ENCODE peak calls at places on chromosomes 3 and 15, in nine cellular contexts. G is A549, V is suprapubic skin, O is sigmoid colon, C is K562, M is HepG2, J is upper lobe of left lung, F is ovary, B is transverse colon. Y is an unnamed sample.

GRCh38 chr15:37873336-37873735 is 61.1 kb upstream of the TMCO5A start:
- DNase-seq in G (no peak), V (no peak), O (no peak), C (no peak), M (no peak), J (no peak), F (no peak), B (no peak), Y (no peak)

GRCh38 chr3:157051625-157052024 is 108.3 kb downstream of the CCNL1 start:
- DNase-seq in G (no peak), V (no peak), O (no peak), C (no peak), M (no peak), J (no peak), F (no peak), B (no peak), Y (no peak)

GRCh38 chr3:39407773-39408492 is 1.4 kb downstream of the RPSA start:
- DNase-seq in G (no peak), V (no peak), O (no peak), C (no peak), M (no peak), J (no peak), F (no peak), B (no peak), Y (no peak)

GRCh38 chr3:11641316-11641682 is 2.4 kb downstream of the VGLL4 start:
- DNase-seq in G (no peak), V (no peak), O (no peak), C (no peak), M (no peak), J (no peak), F (no peak), B (no peak), Y (no peak)

GRCh38 chr15:92636401-92636949 is 19.1 kb downstream of the FAM174B start:
- DNase-seq in G (no peak), V (peak), O (no peak), C (no peak), M (no peak), J (no peak), F (no peak), B (no peak), Y (peak)

GRCh38 chr15:19973718-19974117 is 567.9 kb downstream of the GOLGA6L6 start:
- DNase-seq in G (no peak), V (no peak), O (no peak), C (peak), M (no peak), J (no peak), F (no peak), B (no peak), Y (no peak)

GRCh38 chr3:56323986-56324420 is 144.3 kb downstream of the ERC2 start:
- DNase-seq in G (no peak), V (no peak), O (no peak), C (no peak), M (no peak), J (no peak), F (no peak), B (no peak), Y (no peak)

GRCh38 chr3:187593347-187593850 is 76.8 kb downstream of the SST start:
- DNase-seq in G (no peak), V (no peak), O (no peak), C (no peak), M (no peak), J (no peak), F (no peak), B (no peak), Y (no peak)

GRCh38 chr3:168973897-168974296 is 689.6 kb downstream of the MECOM start:
- DNase-seq in G (no peak), V (no peak), O (no peak), C (no peak), M (no peak), J (no peak), F (no peak), B (no peak), Y (no peak)

GRCh38 chr3:177013681-177014280 is 183.5 kb downstream of the TBL1XR1 start:
- DNase-seq in G (no peak), V (no peak), O (no peak), C (no peak), M (no peak), J (no peak), F (no peak), B (no peak), Y (no peak)

GRCh38 chr3:64158334-64158733 is 66.9 kb downstream of the PRICKLE2 start:
- DNase-seq in G (no peak), V (no peak), O (no peak), C (no peak), M (no peak), J (no peak), F (no peak), B (peak), Y (peak)

GRCh38 chr3:102400142-102400541 is 34.7 kb upstream of the ZPLD1 start:
- DNase-seq in G (peak), V (no peak), O (no peak), C (no peak), M (no peak), J (no peak), F (no peak), B (no peak), Y (no peak)

GRCh38 chr3:142929890-142930289 is 33.6 kb downstream of the PAQR9 start:
- DNase-seq in G (no peak), V (no peak), O (no peak), C (peak), M (no peak), J (no peak), F (no peak), B (no peak), Y (no peak)

GRCh38 chr3:16102905-16103364 is 71.5 kb upstream of the GALNT15 start:
- DNase-seq in G (peak), V (no peak), O (no peak), C (no peak), M (peak), J (no peak), F (no peak), B (no peak), Y (no peak)

GRCh38 chr3:177538743-177539730 is 341.8 kb upstream of the TBL1XR1 start:
- DNase-seq in G (no peak), V (no peak), O (no peak), C (no peak), M (peak), J (no peak), F (no peak), B (no peak), Y (no peak)

GRCh38 chr3:63349583-63350177 is 71.6 kb downstream of the SYNPR start:
- DNase-seq in G (peak), V (no peak), O (no peak), C (peak), M (peak), J (peak), F (no peak), B (peak), Y (peak)

GRCh38 chr15:101267320-101268104 is 9.8 kb downstream of the SELENOS start:
- DNase-seq in G (no peak), V (no peak), O (no peak), C (peak), M (no peak), J (no peak), F (no peak), B (no peak), Y (no peak)

GRCh38 chr15:77738441-77739437 is 106.0 kb upstream of the LINGO1 start:
- DNase-seq in G (no peak), V (no peak), O (no peak), C (no peak), M (no peak), J (no peak), F (no peak), B (no peak), Y (no peak)

GRCh38 chr15:59994855-59995557 is 9.1 kb upstream of the FOXB1 start:
- DNase-seq in G (no peak), V (no peak), O (no peak), C (no peak), M (no peak), J (no peak), F (no peak), B (no peak), Y (no peak)

GRCh38 chr3:152910211-152910610 is 75.3 kb downstream of the P2RY1 start:
- DNase-seq in G (peak), V (no peak), O (no peak), C (no peak), M (peak), J (no peak), F (no peak), B (no peak), Y (no peak)

GRCh38 chr3:131356006-131356405 is 25.6 kb upstream of the NUDT16 start:
- DNase-seq in G (no peak), V (no peak), O (no peak), C (no peak), M (no peak), J (no peak), F (no peak), B (no peak), Y (no peak)

GRCh38 chr3:141860766-141861513 is 15.5 kb upstream of the ATP1B3 start:
- DNase-seq in G (no peak), V (no peak), O (no peak), C (no peak), M (no peak), J (no peak), F (no peak), B (no peak), Y (no peak)

GRCh38 chr3:52402706-52403270 is 42.1 kb downstream of the SEMA3G start:
- DNase-seq in G (no peak), V (no peak), O (peak), C (no peak), M (no peak), J (no peak), F (peak), B (no peak), Y (no peak)

GRCh38 chr3:170154569-170155143 is 26.9 kb downstream of the PHC3 start:
- DNase-seq in G (no peak), V (no peak), O (no peak), C (no peak), M (no peak), J (no peak), F (no peak), B (no peak), Y (no peak)

GRCh38 chr3:43089081-43089480 is 16.8 kb downstream of the POMGNT2 start:
- DNase-seq in G (no peak), V (no peak), O (no peak), C (no peak), M (no peak), J (no peak), F (no peak), B (no peak), Y (no peak)

GRCh38 chr3:192514081-192514753 is 213.1 kb downstream of the FGF12 start:
- DNase-seq in G (peak), V (no peak), O (no peak), C (peak), M (no peak), J (no peak), F (no peak), B (no peak), Y (no peak)

GRCh38 chr15:62958944-62959343 is 83.6 kb upstream of the TPM1 start:
- DNase-seq in G (no peak), V (no peak), O (no peak), C (no peak), M (no peak), J (no peak), F (no peak), B (no peak), Y (no peak)

GRCh38 chr3:108124337-108125150 is 33.7 kb upstream of the CD47 start:
- DNase-seq in G (no peak), V (no peak), O (no peak), C (peak), M (no peak), J (no peak), F (no peak), B (peak), Y (no peak)

GRCh38 chr15:39565851-39566250 is 15.0 kb upstream of the THBS1 start:
- DNase-seq in G (no peak), V (no peak), O (no peak), C (no peak), M (no peak), J (no peak), F (no peak), B (no peak), Y (no peak)

GRCh38 chr3:177162742-177163141 is 34.5 kb downstream of the TBL1XR1 start:
- DNase-seq in G (no peak), V (no peak), O (no peak), C (no peak), M (no peak), J (no peak), F (no peak), B (no peak), Y (no peak)

DNA sequence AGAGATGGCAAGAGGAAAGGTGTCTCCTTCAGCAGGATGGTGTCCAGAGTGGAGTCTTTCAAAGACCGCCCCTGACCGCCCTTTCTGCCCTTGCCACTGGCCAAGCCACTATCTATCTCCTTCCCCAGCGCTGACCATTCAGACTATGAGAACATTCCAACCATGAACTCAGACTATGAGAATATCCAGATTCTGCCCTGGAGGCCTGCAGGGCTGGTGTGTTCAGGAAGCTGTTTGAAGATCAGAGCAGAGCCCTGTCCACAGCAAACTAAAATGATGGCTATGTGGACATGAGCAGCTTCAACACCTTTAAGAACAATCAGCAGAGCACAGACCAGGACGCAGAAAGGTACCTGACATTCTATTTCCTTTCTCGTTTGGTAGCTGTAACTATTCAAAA is 57.3 kb upstream of the WNT7A start:
- DNase-seq in G (no peak), V (no peak), O (no peak), C (no peak), M (no peak), J (no peak), F (no peak), B (no peak), Y (no peak)
- TF ChIP-seq EP300 in G (no peak), V (no peak), O (no peak), C (no peak), M (no peak), J (no peak), F (no peak), B (no peak), Y (no peak)

GRCh38 chr3:167895684-167896083 is 160.2 kb downstream of the SERPINI1 start:
- DNase-seq in G (no peak), V (no peak), O (no peak), C (no peak), M (no peak), J (no peak), F (no peak), B (no peak), Y (no peak)
- H3K27ac ChIP-seq in G (no peak), V (no peak), O (no peak), C (no peak), M (no peak), J (no peak), F (no peak), B (no peak), Y (no peak)

GRCh38 chr3:71065764-71066013 is 517.8 kb downstream of the FOXP1 start:
- DNase-seq in G (no peak), V (no peak), O (no peak), C (no peak), M (no peak), J (no peak), F (no peak), B (no peak), Y (no peak)

GRCh38 chr3:71069797-71070196 is 513.7 kb downstream of the FOXP1 start:
- DNase-seq in G (peak), V (no peak), O (peak), C (peak), M (peak), J (peak), F (peak), B (peak), Y (peak)

GRCh38 chr3:71066356-71066755 is 517.2 kb downstream of the FOXP1 start:
- DNase-seq in G (no peak), V (no peak), O (no peak), C (no peak), M (no peak), J (peak), F (no peak), B (peak), Y (peak)

GRCh38 chr3:71066849-71067261 is 516.7 kb downstream of the FOXP1 start:
- DNase-seq in G (no peak), V (no peak), O (no peak), C (no peak), M (no peak), J (no peak), F (no peak), B (no peak), Y (no peak)

DNA sequence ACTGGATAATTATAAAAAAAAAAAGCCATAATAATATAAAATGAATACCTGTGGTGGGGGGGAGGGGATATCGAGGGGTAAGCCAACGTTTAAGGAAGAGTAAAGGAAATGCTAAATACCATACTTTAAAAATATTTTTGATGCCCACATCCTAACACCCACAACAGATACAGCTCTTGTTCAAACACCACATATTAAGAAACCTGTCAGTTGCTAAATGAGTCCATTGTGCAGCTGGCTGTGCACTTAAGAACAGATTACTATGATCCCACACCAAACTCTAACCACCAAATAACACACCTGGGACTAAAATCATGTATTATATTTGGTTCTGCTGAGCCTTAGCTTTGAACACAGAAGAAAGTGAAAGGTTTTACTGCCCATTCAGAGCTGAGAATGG is 515.6 kb downstream of the FOXP1 start:
- DNase-seq in G (no peak), V (no peak), O (no peak), C (no peak), M (peak), J (no peak), F (no peak), B (no peak), Y (no peak)
- H3K4me3 ChIP-seq in G (no peak), V (no peak), O (no peak), C (no peak), M (no peak), J (no peak), F (no peak), B (no peak), Y (no peak)

DNA sequence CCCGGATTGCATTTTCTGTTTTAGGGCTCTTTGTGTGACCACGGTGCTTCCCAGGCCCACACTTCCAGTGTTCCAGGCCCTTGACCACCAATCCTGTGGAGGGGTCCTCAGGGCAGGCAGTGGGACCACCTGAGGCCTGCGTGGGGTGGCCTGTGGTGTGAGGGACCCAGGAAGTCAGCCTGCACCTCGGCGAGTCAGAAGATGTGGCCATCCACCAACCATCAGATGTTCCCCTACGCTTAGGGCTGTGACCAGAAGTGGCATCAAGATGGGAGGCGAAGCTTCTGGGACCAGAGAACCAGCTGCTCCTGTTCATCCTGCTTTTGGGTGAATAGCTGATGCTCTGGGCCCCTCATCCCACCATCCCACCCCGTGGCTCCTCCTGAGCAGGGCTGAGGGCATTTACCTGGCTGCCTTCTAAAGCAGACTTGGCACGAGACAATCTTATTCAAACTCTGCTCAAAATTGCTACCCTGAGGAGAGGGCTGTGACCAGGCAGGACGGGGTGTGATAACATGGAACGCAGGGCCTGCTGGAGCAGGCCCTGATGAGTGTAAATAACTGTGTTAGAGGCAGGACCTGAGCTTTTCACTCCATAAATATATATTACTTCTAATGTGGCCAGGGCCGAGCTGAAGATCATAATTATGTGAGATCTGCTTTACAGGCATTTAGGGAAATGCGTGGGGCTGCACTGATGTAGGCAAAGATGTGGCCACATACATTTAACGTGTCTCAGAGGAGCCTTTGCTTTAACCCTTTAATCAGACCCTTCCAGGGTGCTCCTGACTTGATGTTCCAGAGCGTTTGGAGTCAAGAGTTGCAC is 28.8 kb downstream of the SMAD3 start:
- DNase-seq in G (no peak), V (no peak), O (no peak), C (no peak), M (no peak), J (no peak), F (no peak), B (no peak), Y (no peak)
- TF ChIP-seq EP300 in G (no peak), V (no peak), O (no peak), C (no peak), M (no peak), J (no peak), F (no peak), B (no peak), Y (no peak)

DNA sequence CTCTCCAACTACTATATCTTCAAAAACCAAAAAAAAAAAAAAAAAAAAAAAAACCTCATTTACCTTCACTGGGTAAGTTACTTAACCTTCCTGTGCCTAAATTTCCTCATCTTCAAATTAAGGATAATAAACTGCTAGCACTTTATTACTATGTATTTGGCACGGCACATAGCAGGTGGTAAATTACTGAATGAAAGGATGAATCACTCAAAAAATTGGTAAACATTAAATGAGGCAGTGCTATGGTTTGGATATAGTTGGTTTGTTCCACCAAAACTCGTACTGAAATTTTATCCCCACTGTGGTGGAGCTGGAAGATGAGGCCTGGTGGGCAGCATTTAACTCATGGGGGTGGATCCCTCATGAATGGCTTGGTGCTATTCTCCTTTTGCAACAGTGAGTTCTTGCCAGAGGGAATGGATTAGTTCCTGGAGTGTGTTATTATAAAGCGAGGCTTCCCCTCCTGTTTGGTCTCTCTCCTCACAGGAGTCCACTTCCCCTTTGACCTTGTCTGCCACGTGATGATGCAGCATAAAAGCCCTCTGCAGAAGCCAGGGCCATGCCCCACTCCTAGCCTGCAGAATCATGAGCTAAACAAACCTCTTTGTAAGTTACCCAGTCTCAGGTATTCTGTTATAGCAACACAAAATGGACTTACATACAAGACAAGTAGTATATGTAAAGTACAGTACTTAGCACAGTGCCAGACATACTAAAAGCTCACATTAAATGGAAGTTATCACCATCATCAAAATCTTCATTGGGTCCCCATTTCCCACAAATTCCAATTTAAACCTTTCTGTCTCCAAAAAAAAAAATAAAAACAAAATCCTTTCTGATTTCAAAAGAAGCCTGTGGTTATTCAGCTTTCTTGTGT is 20.6 kb downstream of the DCUN1D1 start:
- DNase-seq in G (no peak), V (no peak), O (no peak), C (no peak), M (no peak), J (peak), F (no peak), B (no peak), Y (no peak)
- H3K27ac ChIP-seq in G (peak), V (no peak), O (no peak), C (peak), M (no peak), J (no peak), F (no peak), B (peak), Y (no peak)

Y was measured in stomach.